ENCODE peak calls at places on chromosomes 4 and X, in four cellular contexts. W is IMR-90, J is K562, F is A549. S is an unnamed sample.

GRCh38 chr4:109025471-109026076 is 262.7 kb upstream of the ETNPPL start:
- DNase-seq in W (no peak), J (no peak), F (no peak), S (no peak)

GRCh38 chr4:41207330-41207831 is 7.0 kb downstream of the APBB2 start:
- DNase-seq in F (no peak), J (peak), W (no peak), S (no peak)

GRCh38 chr4:173794662-173795061 is 264.6 kb upstream of the HAND2 start:
- DNase-seq in W (peak), F (no peak), J (no peak), S (no peak)

GRCh38 chrX:104510801-104511200 is 55.2 kb upstream of the IL1RAPL2 start:
- DNase-seq in J (no peak), W (no peak), F (no peak), S (no peak)

GRCh38 chr4:6573986-6574746 is 823 bp upstream of the MAN2B2 start:
- DNase-seq in F (no peak), J (peak), W (no peak), S (no peak)

GRCh38 chrX:13252726-13253125 is 67.1 kb downstream of the ATXN3L start:
- DNase-seq in J (no peak), W (peak), F (no peak), S (no peak)

GRCh38 chr4:73841243-73841925 is 4.9 kb downstream of the CXCL6 start:
- DNase-seq in J (no peak), W (no peak), F (no peak), S (no peak)

GRCh38 chr4:128354205-128354821 is 66.7 kb upstream of the PGRMC2 start:
- DNase-seq in F (peak), J (no peak), W (peak), S (no peak)

GRCh38 chr4:148004228-148004813 is 272.4 kb downstream of the ARHGAP10 start:
- DNase-seq in W (no peak), J (no peak), F (no peak), S (no peak)

GRCh38 chr4:137274404-137274803 is 257.9 kb downstream of the PCDH18 start:
- DNase-seq in J (no peak), F (no peak), W (peak), S (no peak)

GRCh38 chr4:16037901-16038300 is 45.9 kb downstream of the PROM1 start:
- DNase-seq in J (no peak), F (no peak), W (no peak), S (no peak)

GRCh38 chrX:132207996-132208395 is 11.3 kb downstream of the RAP2C start:
- DNase-seq in F (no peak), J (no peak), W (no peak), S (no peak)

GRCh38 chrX:11619426-11619825 is 46.3 kb downstream of the ARHGAP6 start:
- DNase-seq in J (no peak), F (no peak), W (peak), S (no peak)
- TF ChIP-seq BHLHE40 in J (no peak), F (no peak), W (no peak), S (no peak)

GRCh38 chrX:24946369-24946768 is 69.4 kb downstream of the ARX start:
- DNase-seq in W (no peak), F (no peak), J (no peak), S (no peak)
- TF ChIP-seq BHLHE40 in W (no peak), F (no peak), J (no peak), S (no peak)

DNA sequence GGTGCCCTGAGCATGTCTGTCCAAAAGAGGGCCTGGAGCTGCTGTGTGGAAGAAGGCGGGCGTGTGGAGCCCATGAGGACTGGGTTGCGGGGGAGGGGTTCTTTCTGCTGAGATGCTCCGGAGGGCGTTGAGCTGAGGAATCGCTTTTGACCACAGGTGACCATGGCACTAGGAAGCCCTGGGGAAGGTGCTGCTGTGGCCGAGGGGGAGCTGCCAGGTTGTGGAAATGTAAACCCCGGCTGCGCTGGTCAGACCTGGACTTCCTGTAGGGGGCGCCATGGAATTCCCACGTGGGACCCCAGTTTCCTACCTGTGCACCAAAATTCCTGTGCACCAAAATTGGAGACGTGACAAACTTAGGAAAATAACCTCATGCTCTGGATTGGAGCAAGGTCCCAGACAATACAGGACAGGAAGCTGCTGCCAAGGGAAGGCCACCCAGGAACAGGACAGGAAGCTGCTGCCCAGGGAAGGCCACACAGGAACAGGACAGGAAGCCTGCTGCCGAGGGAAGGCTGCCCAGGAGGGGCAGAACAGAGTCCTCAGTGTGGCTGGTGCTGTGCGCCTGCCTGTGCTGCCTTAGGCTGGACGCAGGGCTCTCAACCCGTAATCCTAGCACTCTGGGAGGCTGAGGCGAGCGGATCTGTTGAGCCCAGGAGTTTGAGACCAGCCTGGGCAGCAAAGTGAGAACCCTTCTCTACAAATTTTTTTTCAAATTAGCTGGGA is 28.4 kb upstream of the UVSSA start:
- DNase-seq in J (peak), F (no peak), W (no peak), S (peak)
- TF ChIP-seq BHLHE40 in J (no peak), F (no peak), W (no peak), S (no peak)

GRCh38 chrX:72569786-72570185 is 2.9 kb downstream of the HDAC8 start:
- DNase-seq in F (no peak), W (peak), J (no peak), S (no peak)
- TF ChIP-seq BHLHE40 in F (no peak), W (no peak), J (no peak), S (no peak)